ENCODE peak calls at places on chromosomes 16 and 17, in five cellular contexts. One of them, this sample, is unnamed.

GRCh38 chr17:1077536-1078061 is 80.7 kb downstream of the TIMM22 start:
- DNase-seq in cardiac muscle cell: no peak
- DNase-seq in tibial nerve: no peak
- DNase-seq in fibroblast of lung: no peak
- DNase-seq in MM.1S: peak; percentile 84
- DNase-seq in this sample: no peak

GRCh38 chr17:43562679-43563146 is 16.6 kb upstream of the ETV4 start:
- DNase-seq in cardiac muscle cell: peak; percentile 48
- DNase-seq in tibial nerve: no peak
- DNase-seq in fibroblast of lung: no peak
- DNase-seq in MM.1S: no peak
- DNase-seq in this sample: no peak

GRCh38 chr16:61555718-61556441 is 480.4 kb downstream of the CDH8 start:
- DNase-seq in cardiac muscle cell: no peak
- DNase-seq in tibial nerve: no peak
- DNase-seq in fibroblast of lung: no peak
- DNase-seq in MM.1S: no peak
- DNase-seq in this sample: no peak

GRCh38 chr17:17792551-17793377 is 44.0 kb downstream of the SREBF1 start:
- DNase-seq in cardiac muscle cell: no peak
- DNase-seq in tibial nerve: no peak
- DNase-seq in fibroblast of lung: peak; percentile 89
- DNase-seq in MM.1S: no peak
- DNase-seq in this sample: no peak

GRCh38 chr16:84532299-84532724 is 27.9 kb upstream of the MEAK7 start:
- DNase-seq in cardiac muscle cell: peak; percentile 80
- DNase-seq in tibial nerve: peak; percentile 64
- DNase-seq in fibroblast of lung: peak; percentile 99
- DNase-seq in MM.1S: no peak
- DNase-seq in this sample: no peak

GRCh38 chr17:76243826-76244679 is 3.8 kb upstream of the RNF157 start:
- DNase-seq in cardiac muscle cell: no peak
- DNase-seq in tibial nerve: no peak
- DNase-seq in fibroblast of lung: no peak
- DNase-seq in MM.1S: no peak
- DNase-seq in this sample: no peak

GRCh38 chr16:12166271-12166670 is 189.7 kb downstream of the SNX29 start:
- DNase-seq in cardiac muscle cell: no peak
- DNase-seq in tibial nerve: no peak
- DNase-seq in fibroblast of lung: no peak
- DNase-seq in MM.1S: no peak
- DNase-seq in this sample: no peak

GRCh38 chr17:71202449-71202848 is 918.4 kb upstream of the SOX9 start:
- DNase-seq in cardiac muscle cell: no peak
- DNase-seq in tibial nerve: no peak
- DNase-seq in fibroblast of lung: no peak
- DNase-seq in MM.1S: no peak
- DNase-seq in this sample: no peak

GRCh38 chr17:11898526-11899235 is 98.6 kb downstream of the ZNF18 start:
- DNase-seq in cardiac muscle cell: no peak
- DNase-seq in tibial nerve: no peak
- DNase-seq in fibroblast of lung: no peak
- DNase-seq in MM.1S: no peak
- DNase-seq in this sample: no peak

GRCh38 chr16:74625500-74626350 is 18.8 kb upstream of the GLG1 start:
- DNase-seq in cardiac muscle cell: no peak
- DNase-seq in tibial nerve: no peak
- DNase-seq in fibroblast of lung: no peak
- DNase-seq in MM.1S: no peak
- DNase-seq in this sample: no peak

GRCh38 chr16:11129378-11129781 is 126.6 kb downstream of the SOCS1 start:
- DNase-seq in cardiac muscle cell: no peak
- DNase-seq in tibial nerve: no peak
- DNase-seq in fibroblast of lung: no peak
- DNase-seq in MM.1S: no peak
- DNase-seq in this sample: no peak

GRCh38 chr16:2092866-2093265 is 42.8 kb downstream of the PKD1 start:
- DNase-seq in cardiac muscle cell: no peak
- DNase-seq in tibial nerve: no peak
- DNase-seq in fibroblast of lung: no peak
- DNase-seq in MM.1S: no peak
- DNase-seq in this sample: no peak

GRCh38 chr16:54434859-54435258 is 148.3 kb upstream of the IRX3 start:
- DNase-seq in cardiac muscle cell: no peak
- DNase-seq in tibial nerve: no peak
- DNase-seq in fibroblast of lung: no peak
- DNase-seq in MM.1S: no peak
- DNase-seq in this sample: no peak

GRCh38 chr16:66057056-66057455 is 309.4 kb upstream of the CDH5 start:
- DNase-seq in cardiac muscle cell: no peak
- DNase-seq in tibial nerve: peak; percentile 27
- DNase-seq in fibroblast of lung: no peak
- DNase-seq in MM.1S: no peak
- DNase-seq in this sample: no peak

GRCh38 chr17:1072551-1072961 is 75.6 kb downstream of the TIMM22 start:
- DNase-seq in cardiac muscle cell: no peak
- DNase-seq in tibial nerve: no peak
- DNase-seq in fibroblast of lung: no peak
- DNase-seq in MM.1S: no peak
- DNase-seq in this sample: no peak

GRCh38 chr16:85332175-85332574 is 219.9 kb upstream of the CIBAR2 start:
- DNase-seq in cardiac muscle cell: no peak
- DNase-seq in tibial nerve: no peak
- DNase-seq in fibroblast of lung: no peak
- DNase-seq in MM.1S: no peak
- DNase-seq in this sample: no peak

GRCh38 chr17:62690168-62690897 is 62.9 kb downstream of the MRC2 start:
- DNase-seq in cardiac muscle cell: no peak
- DNase-seq in tibial nerve: no peak
- DNase-seq in fibroblast of lung: no peak
- DNase-seq in MM.1S: no peak
- DNase-seq in this sample: no peak

GRCh38 chr17:69822314-69822875 is 252.6 kb upstream of the KCNJ16 start:
- DNase-seq in cardiac muscle cell: no peak
- DNase-seq in tibial nerve: no peak
- DNase-seq in fibroblast of lung: peak; percentile 19
- DNase-seq in MM.1S: no peak
- DNase-seq in this sample: no peak

GRCh38 chr16:76946879-76947278 is 244.1 kb upstream of the MON1B start:
- DNase-seq in cardiac muscle cell: peak; percentile 25
- DNase-seq in tibial nerve: no peak
- DNase-seq in fibroblast of lung: peak; percentile 87
- DNase-seq in MM.1S: no peak
- DNase-seq in this sample: no peak

GRCh38 chr16:74224828-74225227 is 71.8 kb upstream of the PSMD7 start:
- DNase-seq in cardiac muscle cell: peak; percentile 1
- DNase-seq in tibial nerve: no peak
- DNase-seq in fibroblast of lung: peak; percentile 18
- DNase-seq in MM.1S: no peak
- DNase-seq in this sample: no peak

GRCh38 chr17:49384962-49385361 is 22.9 kb upstream of the ZNF652 start:
- DNase-seq in cardiac muscle cell: no peak
- DNase-seq in tibial nerve: no peak
- DNase-seq in fibroblast of lung: no peak
- DNase-seq in MM.1S: no peak
- DNase-seq in this sample: no peak

GRCh38 chr17:31743767-31744166 is 115.3 kb downstream of the COPRS start:
- DNase-seq in cardiac muscle cell: peak; percentile 70
- DNase-seq in tibial nerve: no peak
- DNase-seq in fibroblast of lung: peak; percentile 62
- DNase-seq in MM.1S: no peak
- DNase-seq in this sample: no peak
- H3K4me3 ChIP-seq in cardiac muscle cell: no peak overlapping the region
- H3K4me3 ChIP-seq in tibial nerve: no peak overlapping the region
- H3K4me3 ChIP-seq in fibroblast of lung: no peak overlapping the region
- H3K4me3 ChIP-seq in MM.1S: no peak overlapping the region
- H3K4me3 ChIP-seq in this sample: no peak overlapping the region

GRCh38 chr17:75228305-75228704 is 22.8 kb downstream of the NUP85 start:
- DNase-seq in cardiac muscle cell: no peak
- DNase-seq in tibial nerve: peak; percentile 41
- DNase-seq in fibroblast of lung: no peak
- DNase-seq in MM.1S: no peak
- DNase-seq in this sample: no peak
- TF ChIP-seq CTCF in cardiac muscle cell: no peak
- TF ChIP-seq CTCF in tibial nerve: no peak
- TF ChIP-seq CTCF in fibroblast of lung: no peak
- TF ChIP-seq CTCF in MM.1S: no peak
- TF ChIP-seq CTCF in this sample: no peak

GRCh38 chr16:24088767-24089166 is 167.4 kb upstream of the CACNG3 start:
- DNase-seq in cardiac muscle cell: no peak
- DNase-seq in tibial nerve: no peak
- DNase-seq in fibroblast of lung: no peak
- DNase-seq in MM.1S: no peak
- DNase-seq in this sample: no peak

GRCh38 chr16:24088011-24088410 is 168.1 kb upstream of the CACNG3 start:
- DNase-seq in cardiac muscle cell: peak; percentile 43
- DNase-seq in tibial nerve: no peak
- DNase-seq in fibroblast of lung: no peak
- DNase-seq in MM.1S: no peak
- DNase-seq in this sample: no peak

GRCh38 chr16:24091125-24091524 is 165.0 kb upstream of the CACNG3 start:
- DNase-seq in cardiac muscle cell: no peak
- DNase-seq in tibial nerve: no peak
- DNase-seq in fibroblast of lung: no peak
- DNase-seq in MM.1S: no peak
- DNase-seq in this sample: no peak

DNA sequence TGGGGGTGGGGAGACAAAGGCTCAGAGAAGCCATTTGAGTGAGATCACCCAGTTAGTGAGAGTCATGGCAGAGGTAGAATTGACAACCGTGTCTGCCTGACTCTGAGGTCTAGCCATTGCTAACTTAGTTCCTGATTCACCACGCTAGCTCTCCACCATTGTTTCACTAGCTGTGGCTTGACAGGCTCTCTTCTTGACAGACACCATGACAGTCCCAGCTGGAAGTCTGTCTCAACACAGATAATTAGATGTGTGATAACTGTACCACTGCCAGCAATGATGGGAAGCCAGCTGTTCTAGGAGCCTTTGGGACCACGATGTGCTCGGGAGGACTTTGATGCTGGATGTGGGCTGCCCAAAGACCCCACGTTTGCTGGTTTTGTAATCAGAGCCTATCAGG is 170.5 kb upstream of the CACNG3 start:
- DNase-seq in cardiac muscle cell: no peak
- DNase-seq in tibial nerve: no peak
- DNase-seq in fibroblast of lung: no peak
- DNase-seq in MM.1S: no peak
- DNase-seq in this sample: no peak
- H3K4me3 ChIP-seq in cardiac muscle cell: no peak overlapping the region
- H3K4me3 ChIP-seq in tibial nerve: no peak overlapping the region
- H3K4me3 ChIP-seq in fibroblast of lung: no peak overlapping the region
- H3K4me3 ChIP-seq in MM.1S: no peak overlapping the region
- H3K4me3 ChIP-seq in this sample: no peak overlapping the region

DNA sequence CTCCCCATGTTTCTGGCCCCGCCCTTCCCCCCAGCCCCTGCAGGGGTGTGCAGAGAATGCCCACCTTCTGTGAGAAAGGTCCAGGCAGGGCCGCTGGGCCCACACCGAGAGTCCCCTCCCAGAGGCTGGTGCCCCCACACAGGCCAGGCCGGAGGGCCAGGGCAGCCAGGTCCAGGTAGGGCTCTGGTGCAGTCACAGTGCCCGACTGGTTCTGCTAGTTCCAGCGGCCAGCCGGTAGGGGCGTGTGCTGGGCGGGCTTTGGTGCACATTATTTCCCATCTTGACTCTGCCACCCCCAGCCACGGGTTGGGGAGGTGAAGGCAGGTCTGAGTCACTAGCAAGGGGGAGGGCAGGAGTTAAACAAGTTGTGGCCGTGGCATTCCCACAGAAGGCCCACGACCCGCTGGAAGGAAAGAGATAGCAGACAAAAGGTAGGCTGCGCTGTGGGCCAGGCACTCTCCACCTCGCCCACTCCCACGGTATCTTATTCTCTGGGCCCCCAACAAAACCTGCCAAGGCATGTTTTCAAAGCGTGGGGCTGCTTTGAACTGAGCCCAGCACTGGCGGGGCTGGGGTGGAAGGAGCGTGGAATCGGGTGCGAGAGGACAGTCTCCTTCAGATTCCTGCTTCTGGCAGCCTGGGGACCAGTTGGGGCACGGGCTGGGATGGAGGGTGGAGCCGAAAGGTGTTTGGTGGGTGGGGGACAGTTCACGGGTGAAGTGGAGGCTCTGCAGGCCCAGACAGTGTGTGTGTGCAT is 1.9 kb downstream of the EPN3 start:
- DNase-seq in cardiac muscle cell: no peak
- DNase-seq in tibial nerve: no peak
- DNase-seq in fibroblast of lung: peak; percentile 49
- DNase-seq in MM.1S: no peak
- DNase-seq in this sample: no peak
- TF ChIP-seq CTCF in cardiac muscle cell: peak; percentile 34
- TF ChIP-seq CTCF in tibial nerve: no peak
- TF ChIP-seq CTCF in fibroblast of lung: peak; percentile 12
- TF ChIP-seq CTCF in MM.1S: peak; percentile 31
- TF ChIP-seq CTCF in this sample: no peak